ENCODE peak calls at places on chromosomes 16 and 17, in four cellular contexts. A is CD8-positive, alpha-beta T cell; X is tibial nerve; V is uterus. O is an unnamed sample.

GRCh38 chr17:15655162-15655561 is 28.9 kb downstream of the TRIM16 start:
- DNase-seq in A (no peak), X (no peak), V (no peak), O (no peak)

GRCh38 chr17:8954339-8954738 is 11.2 kb downstream of the PIK3R5 start:
- DNase-seq in A (peak), X (peak), V (no peak), O (no peak)

GRCh38 chr16:70571623-70572022 is 48.0 kb downstream of the SF3B3 start:
- DNase-seq in A (no peak), X (no peak), V (no peak), O (no peak)

GRCh38 chr16:77213542-77214108 is 14.4 kb downstream of the SYCE1L start:
- DNase-seq in A (no peak), X (no peak), V (no peak), O (peak)

GRCh38 chr17:75996665-75997590 is 3.7 kb upstream of the CDK3 start:
- DNase-seq in A (peak), X (no peak), V (no peak), O (peak)

GRCh38 chr16:85673529-85674417 is 15.0 kb downstream of the GINS2 start:
- DNase-seq in A (no peak), X (no peak), V (no peak), O (peak)

GRCh38 chr17:9116861-9117568 is 95.7 kb downstream of the NTN1 start:
- DNase-seq in A (no peak), X (no peak), V (no peak), O (no peak)

GRCh38 chr17:78106211-78106610 is 22.3 kb downstream of the TMC6 start:
- DNase-seq in A (no peak), X (no peak), V (no peak), O (no peak)

GRCh38 chr16:80084614-80085013 is 456.2 kb upstream of the DYNLRB2 start:
- DNase-seq in A (no peak), X (peak), V (peak), O (peak)

GRCh38 chr16:46897471-46897870 is 13.3 kb downstream of the GPT2 start:
- DNase-seq in A (no peak), X (no peak), V (no peak), O (no peak)

GRCh38 chr17:71846561-71846960 is 274.3 kb upstream of the SOX9 start:
- DNase-seq in A (no peak), X (no peak), V (no peak), O (no peak)

GRCh38 chr17:75242461-75243042 is 18.9 kb downstream of the GGA3 start:
- DNase-seq in A (peak), X (no peak), V (no peak), O (no peak)

GRCh38 chr16:88614818-88615580 is 23.4 kb upstream of the IL17C start:
- DNase-seq in A (no peak), X (no peak), V (no peak), O (no peak)

GRCh38 chr17:38608648-38609047 is 2.9 kb upstream of the SRCIN1 start:
- DNase-seq in A (no peak), X (no peak), V (no peak), O (no peak)

GRCh38 chr16:29760567-29761279 is 14.9 kb upstream of the C16orf54 start:
- DNase-seq in A (no peak), X (no peak), V (no peak), O (no peak)

GRCh38 chr17:55391244-55391757 is 30.3 kb downstream of the MMD start:
- DNase-seq in A (no peak), X (no peak), V (no peak), O (no peak)

GRCh38 chr16:20349615-20350014 is 2.9 kb downstream of the UMOD start:
- DNase-seq in A (no peak), X (no peak), V (no peak), O (no peak)

GRCh38 chr16:86029131-86029741 is 130.3 kb downstream of the IRF8 start:
- DNase-seq in A (no peak), X (no peak), V (no peak), O (peak)

GRCh38 chr17:77045441-77046041 is 95.2 kb upstream of the SEC14L1 start:
- DNase-seq in A (no peak), X (no peak), V (no peak), O (no peak)

GRCh38 chr16:56013962-56014552 is 138.9 kb upstream of the CES5A start:
- DNase-seq in A (peak), X (no peak), V (no peak), O (peak)

GRCh38 chr16:74725641-74726040 is 25.0 kb upstream of the MLKL start:
- DNase-seq in A (no peak), X (no peak), V (no peak), O (no peak)

GRCh38 chr16:74726056-74726455 is 25.4 kb upstream of the MLKL start:
- DNase-seq in A (no peak), X (no peak), V (no peak), O (no peak)

GRCh38 chr16:74726736-74727135 is 26.1 kb upstream of the MLKL start:
- DNase-seq in A (no peak), X (no peak), V (no peak), O (no peak)

GRCh38 chr16:74723224-74723623 is 22.6 kb upstream of the MLKL start:
- DNase-seq in A (no peak), X (no peak), V (no peak), O (no peak)

DNA sequence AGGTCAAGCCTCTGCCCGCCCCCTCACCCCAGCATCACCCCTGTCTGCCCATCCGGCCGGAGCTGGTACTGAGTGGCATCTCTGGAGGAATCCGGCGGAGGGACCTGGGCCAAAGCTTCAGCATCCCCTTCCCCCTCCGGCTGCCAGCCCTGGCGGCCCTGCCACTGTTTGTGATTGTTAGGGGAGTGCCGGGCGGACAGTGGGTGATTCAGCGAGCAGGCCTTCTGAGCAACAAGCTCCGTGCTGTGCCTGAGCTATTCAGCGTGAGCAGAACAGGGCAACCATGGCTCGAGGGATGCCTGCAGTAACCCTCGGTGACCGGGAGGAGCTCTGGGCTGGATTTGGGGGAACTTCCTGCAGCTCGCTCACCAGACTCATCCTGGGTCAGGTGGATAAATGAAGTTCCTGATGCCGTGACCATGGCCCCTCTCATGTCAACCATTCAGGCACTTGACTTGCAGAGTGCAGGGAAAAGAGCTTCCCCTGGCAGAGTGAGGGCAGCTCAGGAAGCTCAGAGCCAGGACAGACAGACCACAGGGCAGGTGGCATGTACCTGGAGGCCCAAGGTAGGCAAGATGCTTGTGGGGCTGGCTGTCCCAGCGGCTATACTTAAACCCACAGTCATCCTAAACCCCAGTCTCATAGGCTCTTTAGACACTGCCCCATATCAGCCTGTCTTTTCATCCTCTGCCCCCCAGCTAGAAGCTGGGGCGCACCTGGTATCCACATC is 24.3 kb upstream of the MLKL start:
- DNase-seq in A (no peak), X (no peak), V (no peak), O (peak)
- TF ChIP-seq CTCF in A (no peak), X (peak), V (no peak), O (peak)

GRCh38 chr17:59488805-59489204 is 76.6 kb upstream of the DHX40 start:
- DNase-seq in A (no peak), X (no peak), V (no peak), O (no peak)

GRCh38 chr17:59485018-59485417 is 80.4 kb upstream of the DHX40 start:
- DNase-seq in A (no peak), X (no peak), V (no peak), O (no peak)

GRCh38 chr17:59490259-59490658 is 75.2 kb upstream of the DHX40 start:
- DNase-seq in A (no peak), X (no peak), V (no peak), O (no peak)

GRCh38 chr17:59483860-59484259 is 81.5 kb upstream of the DHX40 start:
- DNase-seq in A (no peak), X (no peak), V (no peak), O (no peak)

GRCh38 chr17:59487161-59487873 is 78.1 kb upstream of the DHX40 start:
- DNase-seq in A (no peak), X (no peak), V (no peak), O (no peak)
- H3K4me3 ChIP-seq in A (no peak), X (no peak), V (no peak), O (no peak)

GRCh38 chr16:10256855-10257641 is 74.8 kb upstream of the GRIN2A start:
- DNase-seq in A (peak), X (peak), V (no peak), O (peak)
- TF ChIP-seq CTCF in A (peak), X (peak), V (peak), O (peak)

GRCh38 chr16:27404163-27404823 is 2.3 kb downstream of the IL21R start:
- DNase-seq in A (peak), X (no peak), V (no peak), O (no peak)
- H3K4me3 ChIP-seq in A (peak), X (no peak), V (no peak), O (no peak)

GRCh38 chr17:28097901-28098300 is 55.4 kb downstream of the NLK start:
- DNase-seq in A (no peak), X (no peak), V (no peak), O (no peak)
- TF ChIP-seq CTCF in A (no peak), X (no peak), V (no peak), O (no peak)

GRCh38 chr17:64084086-64084939 is 45.6 kb downstream of the ERN1 start:
- DNase-seq in A (no peak), X (no peak), V (no peak), O (peak)

GRCh38 chr17:64083093-64083492 is 46.9 kb downstream of the ERN1 start:
- DNase-seq in A (no peak), X (no peak), V (no peak), O (no peak)

GRCh38 chr17:64083571-64084085 is 46.3 kb downstream of the ERN1 start:
- DNase-seq in A (no peak), X (no peak), V (no peak), O (no peak)

GRCh38 chr17:64080174-64080618 is 49.7 kb downstream of the ERN1 start:
- DNase-seq in A (no peak), X (no peak), V (no peak), O (no peak)

GRCh38 chr17:64081802-64082799 is 47.8 kb downstream of the ERN1 start:
- DNase-seq in A (no peak), X (no peak), V (no peak), O (peak)
- H3K4me3 ChIP-seq in A (no peak), X (no peak), V (no peak), O (no peak)

GRCh38 chr16:69566437-69567030 is 768 bp downstream of the NFAT5 start:
- DNase-seq in A (peak), X (peak), V (peak), O (peak)

GRCh38 chr16:69565611-69566436 is at the start of gene NFAT5:
- DNase-seq in A (peak), X (peak), V (peak), O (peak)

GRCh38 chr16:69563605-69564580 is 1.9 kb upstream of the NFAT5 start:
- DNase-seq in A (peak), X (no peak), V (no peak), O (peak)

GRCh38 chr16:69564845-69565610 is 738 bp upstream of the NFAT5 start:
- DNase-seq in A (no peak), X (no peak), V (no peak), O (peak)

GRCh38 chr16:69567031-69567680 is 1.4 kb downstream of the NFAT5 start:
- DNase-seq in A (no peak), X (no peak), V (no peak), O (no peak)
- TF ChIP-seq CTCF in A (peak), X (peak), V (no peak), O (peak)

GRCh38 chr17:40307001-40307690 is 1.8 kb upstream of the RARA start:
- DNase-seq in A (peak), X (no peak), V (peak), O (no peak)

GRCh38 chr17:40309938-40310510 is 1.0 kb downstream of the RARA start:
- DNase-seq in A (peak), X (no peak), V (no peak), O (no peak)

GRCh38 chr17:40310882-40311391 is 2.0 kb downstream of the RARA start:
- DNase-seq in A (no peak), X (no peak), V (no peak), O (no peak)

GRCh38 chr17:40307691-40308289 is 1.2 kb upstream of the RARA start:
- DNase-seq in A (no peak), X (no peak), V (no peak), O (peak)

DNA sequence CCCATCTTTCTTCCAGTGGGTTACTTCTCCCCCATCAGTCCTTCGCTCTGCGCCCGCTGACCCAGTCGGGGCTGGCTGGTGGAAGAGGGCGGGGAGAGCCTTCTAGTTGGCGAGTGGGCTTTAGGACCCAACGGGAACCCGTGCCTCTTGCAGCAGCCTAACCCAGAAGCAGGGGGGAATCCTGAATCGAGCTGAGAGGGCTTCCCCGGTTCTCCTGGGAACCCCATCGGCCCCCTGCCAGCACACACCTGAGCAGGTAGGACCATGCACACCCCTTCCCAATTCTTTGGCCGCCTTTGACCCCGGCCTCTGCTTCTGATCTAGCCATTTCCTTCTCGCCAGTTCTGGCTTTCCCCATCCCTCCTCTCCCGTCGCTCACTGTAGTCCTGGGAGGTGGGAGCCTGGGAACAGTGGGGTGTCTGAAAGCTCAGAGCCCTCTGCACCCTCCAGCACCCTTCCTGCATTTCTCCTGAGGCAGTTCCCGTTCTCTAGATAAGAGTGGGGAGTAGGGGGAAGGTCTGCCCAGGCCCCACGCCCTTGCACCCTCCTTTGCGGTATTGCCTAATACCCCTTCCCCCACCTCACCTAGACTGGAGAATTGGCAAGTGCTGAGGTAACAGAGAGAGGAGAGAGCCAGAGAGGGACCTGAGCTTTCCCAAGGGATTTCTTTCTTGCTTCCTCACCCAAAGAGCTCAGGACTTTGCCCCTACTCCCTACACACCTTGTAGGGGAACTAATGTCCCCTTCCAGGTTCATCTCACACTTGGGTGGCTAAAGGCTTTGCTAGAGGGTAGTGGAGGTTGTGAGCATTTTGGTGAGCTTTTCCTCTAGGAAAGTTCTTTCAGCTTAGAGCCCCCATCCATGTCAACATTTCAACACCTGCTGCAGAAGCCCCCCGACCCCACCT is at the start of gene RARA:
- DNase-seq in A (peak), X (no peak), V (peak), O (peak)
- H3K4me3 ChIP-seq in A (peak), X (peak), V (peak), O (peak)

DNA sequence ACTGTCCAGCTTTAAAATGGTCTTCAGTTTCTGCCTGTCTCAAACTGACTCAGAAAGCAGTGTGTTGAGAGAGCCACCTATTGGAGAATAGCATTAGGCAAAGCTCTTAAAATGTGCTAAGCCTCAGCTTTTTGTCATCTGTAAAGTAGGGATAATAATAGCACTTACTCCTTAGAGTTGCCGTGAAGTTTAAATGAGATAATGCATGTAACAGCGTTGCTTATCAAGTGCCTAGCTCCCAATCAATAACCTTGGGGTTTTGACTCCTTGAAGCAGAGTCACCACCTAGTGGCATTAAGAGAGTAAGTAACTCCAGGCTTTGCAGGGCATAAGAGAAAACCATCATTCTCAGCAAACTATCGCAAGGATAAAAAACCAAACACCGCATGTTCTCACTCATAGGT is 163.3 kb downstream of the HS3ST2 start:
- DNase-seq in A (no peak), X (no peak), V (no peak), O (no peak)
- TF ChIP-seq CTCF in A (no peak), X (no peak), V (no peak), O (peak)

DNA sequence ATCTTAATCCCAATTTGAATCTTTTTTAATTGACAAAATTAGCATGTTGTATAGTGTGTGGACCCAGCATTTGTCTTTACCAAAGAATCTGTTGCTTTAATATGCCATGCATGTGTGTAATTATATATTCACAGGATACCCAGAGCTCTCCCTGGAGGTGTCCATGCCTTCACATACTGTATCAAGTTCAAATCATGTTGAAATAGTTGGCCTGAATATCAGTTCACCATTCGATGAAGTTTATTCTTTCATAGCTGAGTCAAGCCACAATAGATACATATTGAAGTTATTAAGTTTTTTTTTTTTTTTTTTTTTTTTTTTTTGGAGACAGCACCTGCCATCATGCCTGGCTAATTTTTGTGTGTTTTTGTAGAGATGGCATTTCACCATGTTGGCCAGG is 320.9 kb downstream of the CPPED1 start:
- DNase-seq in A (no peak), X (no peak), V (no peak), O (no peak)
- H3K4me3 ChIP-seq in A (no peak), X (no peak), V (no peak), O (no peak)